ENCODE peak calls at places on chromosomes 1 and 21, in six cellular contexts. W is breast epithelium; L is CD8-positive, alpha-beta T cell; C is A549; A is naive thymus-derived CD4-positive, alpha-beta T cell; V is sigmoid colon. O is an unnamed sample.
A peak's percentile ranks its signal among the peaks of the same experiment; 100 is the strongest.

GRCh38 chr1:107964397-107965111 is 426 bp downstream of the VAV3 start:
- DNase-seq in L (peak; percentile 27), C (no peak), W (no peak), A (peak; percentile 40), V (no peak), O (no peak)

GRCh38 chr21:26845750-26846035 is 484 bp upstream of the ADAMTS1 start:
- DNase-seq in C (no peak), V (no peak), A (peak; percentile 5), W (no peak), L (no peak), O (no peak)

GRCh38 chr1:224106568-224107281 is 7.2 kb upstream of the FBXO28 start:
- DNase-seq in V (no peak), L (no peak), W (no peak), A (peak; percentile 12), C (peak; percentile 65), O (peak; percentile 31)

GRCh38 chr1:83860506-83861221 is 138.3 kb downstream of the TTLL7 start:
- DNase-seq in L (peak; percentile 69), W (peak; percentile 85), V (peak; percentile 77), C (peak; percentile 45), A (peak; percentile 80), O (no peak)

GRCh38 chr1:228340686-228341449 is 65.8 kb downstream of the TRIM11 start:
- DNase-seq in V (peak; percentile 53), A (no peak), W (peak; percentile 37), C (no peak), L (no peak), O (peak; percentile 36)

GRCh38 chr1:93056214-93056613 is 22.9 kb upstream of the MTF2 start:
- DNase-seq in L (no peak), C (no peak), W (no peak), V (no peak), A (peak; percentile 17), O (peak; percentile 48)

GRCh38 chr1:197896301-197896700 is 6.1 kb upstream of the C1orf53 start:
- DNase-seq in A (no peak), C (no peak), L (no peak), W (no peak), V (no peak), O (no peak)

GRCh38 chr1:210438928-210439841 is 110.5 kb downstream of the HHAT start:
- DNase-seq in C (no peak), V (no peak), A (no peak), W (no peak), L (no peak), O (no peak)

GRCh38 chr1:15272009-15272781 is 25.2 kb downstream of the FHAD1 start:
- DNase-seq in V (peak; percentile 83), C (peak; percentile 71), A (peak; percentile 12), L (no peak), W (peak; percentile 56), O (peak; percentile 77)

GRCh38 chr1:229342902-229343587 is at the start of gene CCSAP:
- DNase-seq in C (peak; percentile 49), V (peak; percentile 69), A (peak; percentile 72), L (no peak), W (no peak), O (peak; percentile 49)

GRCh38 chr1:95126846-95127245 is 9.7 kb downstream of the TLCD4 start:
- DNase-seq in C (no peak), W (no peak), A (no peak), V (no peak), L (no peak), O (no peak)

GRCh38 chr1:2091611-2092604 is 41.7 kb downstream of the PRKCZ start:
- DNase-seq in C (no peak), W (no peak), L (peak; percentile 47), V (no peak), A (peak; percentile 11), O (peak; percentile 68)

GRCh38 chr1:232627645-232628334 is 2.1 kb downstream of the SIPA1L2 start:
- DNase-seq in L (no peak), C (peak; percentile 64), W (no peak), V (no peak), A (peak; percentile 69), O (peak; percentile 51)

GRCh38 chr1:94165843-94166242 is 44.9 kb upstream of the ABCA4 start:
- DNase-seq in C (no peak), V (no peak), L (no peak), W (no peak), A (no peak), O (no peak)

GRCh38 chr1:82562448-82562847 is 761.7 kb downstream of the ADGRL2 start:
- DNase-seq in W (no peak), A (no peak), L (no peak), V (no peak), C (no peak), O (peak; percentile 45)

GRCh38 chr1:28668956-28669719 is 554 bp downstream of the GMEB1 start:
- DNase-seq in V (peak; percentile 77), L (peak; percentile 33), C (peak; percentile 37), W (no peak), A (peak; percentile 50), O (peak; percentile 33)

GRCh38 chr1:185311589-185312225 is 5.3 kb downstream of the IVNS1ABP start:
- DNase-seq in V (no peak), A (no peak), C (no peak), W (no peak), L (no peak), O (no peak)
- H3K4me1 ChIP-seq in V (no peaks in the 10 kb centered on the region), A (peaks cover 33% of the 10 kb centered on the region), C (peaks cover 42% of the 10 kb centered on the region), W (peaks cover 5% of the 10 kb centered on the region), L (peaks cover 39% of the 10 kb centered on the region), O (peaks cover 13% of the 10 kb centered on the region)

GRCh38 chr1:114753143-114753542 is 4.6 kb downstream of the CSDE1 start:
- DNase-seq in L (no peak), V (no peak), C (no peak), W (no peak), A (no peak), O (no peak)
- H3K4me1 ChIP-seq in L (peaks cover 89% of the 10 kb centered on the region), V (no peaks in the 10 kb centered on the region), C (peaks cover 28% of the 10 kb centered on the region), W (peaks cover 16% of the 10 kb centered on the region), A (peaks cover 70% of the 10 kb centered on the region), O (peaks cover 24% of the 10 kb centered on the region)

GRCh38 chr1:160547371-160547901 is 24.4 kb upstream of the SLAMF6 start:
- DNase-seq in A (no peak), C (no peak), L (no peak), W (no peak), V (no peak), O (no peak)
- H3K4me1 ChIP-seq in A (peaks cover 17% of the 10 kb centered on the region), C (peaks cover 16% of the 10 kb centered on the region), L (peaks cover 17% of the 10 kb centered on the region), W (no peaks in the 10 kb centered on the region), V (no peaks in the 10 kb centered on the region), O (no peaks in the 10 kb centered on the region)

GRCh38 chr1:97647776-97648175 is 273.1 kb downstream of the DPYD start:
- DNase-seq in A (no peak), V (no peak), C (no peak), L (no peak), W (no peak), O (no peak)

GRCh38 chr1:97646071-97646470 is 274.8 kb downstream of the DPYD start:
- DNase-seq in V (no peak), W (no peak), A (no peak), C (no peak), L (no peak), O (no peak)

GRCh38 chr1:97654866-97655265 is 266.0 kb downstream of the DPYD start:
- DNase-seq in V (no peak), C (no peak), A (no peak), L (no peak), W (no peak), O (no peak)

DNA sequence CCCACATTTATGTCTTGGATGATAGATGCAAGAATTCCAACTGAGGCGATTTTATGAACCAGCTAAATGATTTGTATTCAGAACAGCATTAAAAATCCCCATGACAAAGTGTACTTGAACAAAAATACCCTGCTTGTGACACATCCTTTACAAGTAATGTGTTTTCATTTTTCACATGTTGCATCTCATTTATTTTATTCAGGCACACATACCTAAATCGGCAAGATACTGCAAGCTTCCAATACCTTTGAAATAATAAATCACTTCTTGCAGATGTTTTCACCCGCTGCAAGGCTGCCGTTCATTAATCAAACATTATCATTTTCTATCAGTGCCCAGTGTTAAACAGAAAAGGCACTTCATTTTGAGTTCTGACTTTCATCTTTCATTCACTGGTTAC is 269.6 kb downstream of the DPYD start:
- DNase-seq in C (no peak), L (no peak), W (no peak), A (no peak), V (no peak), O (no peak)
- H3K4me1 ChIP-seq in C (no peaks in the 10 kb centered on the region), L (no peaks in the 10 kb centered on the region), W (no peaks in the 10 kb centered on the region), A (no peaks in the 10 kb centered on the region), V (no peaks in the 10 kb centered on the region), O (no peaks in the 10 kb centered on the region)

DNA sequence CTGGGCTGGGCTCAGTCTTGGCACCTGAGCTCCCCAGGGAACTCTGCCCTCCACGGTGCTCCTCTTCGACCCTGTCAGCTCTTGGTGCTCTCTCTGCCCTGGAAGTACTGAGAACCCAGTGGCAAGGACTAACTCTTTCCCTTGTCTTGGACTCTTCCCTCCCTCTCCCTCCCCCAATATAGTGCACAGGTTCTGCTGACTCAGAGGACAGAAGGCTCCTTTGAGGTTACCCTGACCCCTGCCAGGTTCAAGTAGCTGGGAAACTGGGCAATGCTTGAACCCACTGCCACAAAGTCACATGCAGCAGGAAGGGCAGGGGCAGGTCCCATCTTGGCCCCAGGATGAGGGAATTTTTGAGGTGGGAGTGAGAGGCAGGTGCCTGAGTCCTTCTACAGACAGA is 20.3 kb downstream of the KCNQ4 start:
- DNase-seq in A (no peak), C (no peak), L (no peak), W (no peak), V (no peak), O (no peak)
- H3K4me1 ChIP-seq in A (peaks cover 13% of the 10 kb centered on the region), C (peaks cover 8% of the 10 kb centered on the region), L (peaks cover 22% of the 10 kb centered on the region), W (peaks cover 5% of the 10 kb centered on the region), V (no peaks in the 10 kb centered on the region), O (peaks cover 8% of the 10 kb centered on the region)

DNA sequence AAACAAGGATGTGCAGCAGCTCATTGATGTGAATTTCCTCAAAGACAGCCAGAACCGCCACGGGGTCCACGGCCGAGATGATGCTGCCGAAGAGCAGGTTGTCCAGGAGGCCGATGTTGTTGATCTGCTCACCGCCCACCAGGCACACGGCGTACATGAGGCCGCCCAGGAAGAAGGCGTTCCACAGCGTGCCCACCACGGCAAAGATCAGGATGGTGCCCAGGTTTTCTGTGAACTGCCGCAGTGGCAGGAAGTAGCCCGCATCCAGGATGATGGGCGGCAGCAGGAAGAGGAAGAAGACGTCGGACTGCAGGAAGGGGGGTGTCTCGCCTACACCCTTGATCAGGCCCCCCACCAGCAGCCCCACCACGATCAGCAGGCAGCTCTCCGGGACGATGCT is 41.1 kb downstream of the SLC9A1 start:
- DNase-seq in V (no peak), L (peak; percentile 31), C (no peak), W (no peak), A (peak; percentile 13), O (no peak)
- H3K4me1 ChIP-seq in V (no peaks in the 10 kb centered on the region), L (peaks cover 45% of the 10 kb centered on the region), C (peaks cover 30% of the 10 kb centered on the region), W (peaks cover 32% of the 10 kb centered on the region), A (peaks cover 17% of the 10 kb centered on the region), O (no peaks in the 10 kb centered on the region)

O was measured in HAP-1.